ENCODE peak calls at places on chromosome 15, in five cellular contexts. One of them, this sample, is unnamed.

GRCh38 chr15:84681822-84682221 is 23.8 kb upstream of the NMB start:
- DNase-seq in vagina: no peak
- DNase-seq in pancreas: no peak
- DNase-seq in tibial nerve: no peak
- DNase-seq in mammary epithelial cell: peak; percentile 70
- DNase-seq in this sample: no peak

GRCh38 chr15:45199136-45199810 is 11.5 kb upstream of the SHF start:
- DNase-seq in vagina: no peak
- DNase-seq in pancreas: no peak
- DNase-seq in tibial nerve: no peak
- DNase-seq in mammary epithelial cell: peak; percentile 30
- DNase-seq in this sample: no peak

GRCh38 chr15:50764331-50765201 is 940 bp downstream of the SPPL2A start:
- DNase-seq in vagina: no peak
- DNase-seq in pancreas: no peak
- DNase-seq in tibial nerve: no peak
- DNase-seq in mammary epithelial cell: peak; percentile 24
- DNase-seq in this sample: no peak

GRCh38 chr15:93349146-93349545 is 260.1 kb upstream of the RGMA start:
- DNase-seq in vagina: no peak
- DNase-seq in pancreas: no peak
- DNase-seq in tibial nerve: no peak
- DNase-seq in mammary epithelial cell: no peak
- DNase-seq in this sample: no peak

GRCh38 chr15:57384816-57385215 is 8.5 kb downstream of the CGNL1 start:
- DNase-seq in vagina: no peak
- DNase-seq in pancreas: no peak
- DNase-seq in tibial nerve: no peak
- DNase-seq in mammary epithelial cell: no peak
- DNase-seq in this sample: no peak

GRCh38 chr15:36798366-36798765 is 218.9 kb downstream of the CDIN1 start:
- DNase-seq in vagina: no peak
- DNase-seq in pancreas: no peak
- DNase-seq in tibial nerve: no peak
- DNase-seq in mammary epithelial cell: no peak
- DNase-seq in this sample: no peak

GRCh38 chr15:51758645-51759044 is 7.2 kb downstream of the TMOD2 start:
- DNase-seq in vagina: no peak
- DNase-seq in pancreas: peak; percentile 24
- DNase-seq in tibial nerve: no peak
- DNase-seq in mammary epithelial cell: peak; percentile 42
- DNase-seq in this sample: no peak

GRCh38 chr15:76312540-76313174 is 1.4 kb upstream of the ETFA start:
- DNase-seq in vagina: no peak
- DNase-seq in pancreas: no peak
- DNase-seq in tibial nerve: no peak
- DNase-seq in mammary epithelial cell: peak; percentile 14
- DNase-seq in this sample: peak; percentile 79

GRCh38 chr15:74399100-74399499 is 31.7 kb upstream of the CYP11A1 start:
- DNase-seq in vagina: no peak
- DNase-seq in pancreas: no peak
- DNase-seq in tibial nerve: no peak
- DNase-seq in mammary epithelial cell: no peak
- DNase-seq in this sample: no peak

GRCh38 chr15:99443056-99443756 is 122.6 kb upstream of the MEF2A start:
- DNase-seq in vagina: no peak
- DNase-seq in pancreas: peak; percentile 11
- DNase-seq in tibial nerve: peak; percentile 2
- DNase-seq in mammary epithelial cell: no peak
- DNase-seq in this sample: no peak

DNA sequence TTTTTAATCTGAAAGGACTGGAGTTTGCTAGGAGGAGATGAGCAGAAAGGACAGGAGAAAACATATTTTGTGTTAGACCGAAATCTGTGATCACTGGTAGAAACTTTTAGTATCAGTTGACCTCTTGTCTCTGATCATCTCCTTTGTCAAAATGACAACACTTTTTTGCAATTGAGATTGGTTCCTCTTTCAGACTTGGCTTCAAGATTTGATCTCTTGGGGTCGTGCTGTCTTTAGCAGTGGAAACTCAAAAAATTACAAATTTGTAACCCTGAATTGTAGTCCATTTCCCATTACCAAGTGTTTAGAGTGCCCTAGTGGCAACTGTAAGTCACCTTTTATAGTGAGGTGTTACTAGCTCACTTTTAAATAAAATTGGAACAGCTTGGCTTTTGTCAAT is 107.4 kb downstream of the KLHL25 start:
- DNase-seq in vagina: no peak
- DNase-seq in pancreas: no peak
- DNase-seq in tibial nerve: no peak
- DNase-seq in mammary epithelial cell: no peak
- DNase-seq in this sample: no peak
- H3K4me1 ChIP-seq in vagina: peaks cover 36% of the 10 kb centered on the region
- H3K4me1 ChIP-seq in pancreas: peaks cover 12% of the 10 kb centered on the region
- H3K4me1 ChIP-seq in tibial nerve: peaks cover 58% of the 10 kb centered on the region
- H3K4me1 ChIP-seq in mammary epithelial cell: no peaks in the 10 kb centered on the region
- H3K4me1 ChIP-seq in this sample: no peaks in the 10 kb centered on the region

DNA sequence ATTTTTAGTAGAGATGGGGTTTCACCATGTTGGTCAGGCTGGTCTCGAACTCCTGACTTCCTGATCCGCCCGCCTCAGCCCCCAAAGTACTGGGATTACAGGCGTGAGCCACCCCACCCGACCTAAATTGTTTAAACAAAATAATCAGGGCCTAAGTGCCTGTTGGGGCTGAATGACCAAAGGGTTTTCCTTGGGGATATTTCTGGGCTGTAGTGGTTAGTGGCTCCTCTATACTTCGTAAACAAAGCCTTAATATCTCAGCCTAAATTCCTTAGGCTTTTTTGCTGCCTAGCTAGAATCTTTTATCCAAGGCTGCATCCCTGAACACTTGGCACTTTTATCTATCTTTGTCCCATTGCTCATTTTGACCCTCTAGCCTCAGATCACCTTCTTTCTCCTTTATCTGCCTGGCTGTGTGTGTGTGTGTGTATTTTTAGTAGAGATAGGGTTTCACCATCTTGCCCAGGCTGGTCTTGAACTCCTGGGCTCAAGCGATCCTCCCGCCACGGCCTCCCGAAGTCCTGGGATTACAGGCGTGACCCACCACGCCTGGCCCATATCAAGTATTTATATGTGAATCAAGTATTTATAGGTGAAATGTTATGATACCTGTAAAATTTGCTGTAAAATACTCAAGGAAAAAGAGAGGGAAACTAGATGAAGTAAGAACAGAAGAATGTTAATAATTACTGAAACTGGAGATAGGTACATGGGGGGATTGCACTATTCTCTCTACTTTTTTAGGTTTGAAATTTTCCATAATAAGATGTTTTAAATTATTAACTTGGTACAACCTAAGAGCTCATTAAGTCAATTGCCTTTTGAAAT is 1.8 kb downstream of the NUSAP1 start:
- DNase-seq in vagina: no peak
- DNase-seq in pancreas: no peak
- DNase-seq in tibial nerve: no peak
- DNase-seq in mammary epithelial cell: no peak
- DNase-seq in this sample: no peak
- H3K4me3 ChIP-seq in vagina: no peak overlapping the region
- H3K4me3 ChIP-seq in pancreas: no peak overlapping the region
- H3K4me3 ChIP-seq in tibial nerve: no peak overlapping the region
- H3K4me3 ChIP-seq in mammary epithelial cell: no peak overlapping the region
- H3K4me3 ChIP-seq in this sample: peak overlapping the region; percentile 86

DNA sequence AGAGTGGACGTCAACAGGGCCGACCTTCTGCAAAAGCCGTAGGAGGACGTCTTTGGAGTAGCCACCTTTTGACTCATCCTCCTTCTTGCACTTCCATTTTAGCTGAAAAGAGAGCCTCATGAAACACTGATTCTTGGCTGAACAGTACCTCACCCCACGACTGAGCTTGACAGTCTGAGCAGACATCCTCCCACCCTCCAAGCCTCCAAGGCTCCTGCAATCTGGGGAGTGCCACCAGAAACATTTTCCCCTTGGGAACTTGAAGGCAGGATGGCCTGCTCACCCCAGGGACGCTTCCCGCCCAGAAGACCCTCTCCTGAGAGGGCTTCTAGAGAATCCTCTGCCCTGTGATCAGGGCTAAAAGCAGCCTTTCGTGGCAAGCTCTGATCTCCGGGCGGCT is 5.2 kb downstream of the C15orf62 start:
- DNase-seq in vagina: no peak
- DNase-seq in pancreas: no peak
- DNase-seq in tibial nerve: no peak
- DNase-seq in mammary epithelial cell: no peak
- DNase-seq in this sample: no peak
- H3K36me3 ChIP-seq in vagina: peaks cover 60% of the 10 kb centered on the region
- H3K36me3 ChIP-seq in pancreas: peaks cover 43% of the 10 kb centered on the region
- H3K36me3 ChIP-seq in tibial nerve: peaks cover 100% of the 10 kb centered on the region
- H3K36me3 ChIP-seq in mammary epithelial cell: peaks cover 10% of the 10 kb centered on the region
- H3K36me3 ChIP-seq in this sample: peaks cover 74% of the 10 kb centered on the region

DNA sequence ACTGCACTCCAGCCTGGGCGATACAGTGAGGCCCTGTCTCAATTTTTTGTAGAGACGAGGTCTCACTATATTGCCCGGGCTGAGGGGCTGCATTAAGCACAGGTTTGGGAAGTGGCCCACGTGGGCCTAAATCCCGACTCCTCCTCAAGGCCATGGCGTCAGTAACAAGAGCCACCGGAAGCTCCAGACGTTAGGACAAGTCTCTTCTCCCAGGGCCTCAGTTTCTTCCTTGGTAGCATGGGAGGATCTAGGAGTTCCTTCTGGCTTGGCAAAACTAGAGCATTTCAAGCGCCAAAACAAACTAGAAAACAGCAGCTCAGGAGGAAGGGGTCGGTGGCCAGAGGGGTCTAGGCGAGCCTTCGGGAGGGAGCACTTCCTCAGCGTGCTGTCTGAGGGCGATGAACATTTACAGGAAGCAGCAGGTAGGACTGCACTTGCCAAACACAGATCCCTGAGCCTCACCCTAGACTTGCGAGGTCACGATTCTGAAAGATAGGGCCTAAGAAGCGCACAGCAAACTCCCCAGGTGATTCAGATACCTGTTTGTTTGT is 536 bp downstream of the SNAPC5 start:
- DNase-seq in vagina: no peak
- DNase-seq in pancreas: no peak
- DNase-seq in tibial nerve: no peak
- DNase-seq in mammary epithelial cell: no peak
- DNase-seq in this sample: no peak
- H3K4me1 ChIP-seq in vagina: peaks cover 25% of the 10 kb centered on the region
- H3K4me1 ChIP-seq in pancreas: peaks cover 22% of the 10 kb centered on the region
- H3K4me1 ChIP-seq in tibial nerve: peaks cover 50% of the 10 kb centered on the region
- H3K4me1 ChIP-seq in mammary epithelial cell: peaks cover 13% of the 10 kb centered on the region
- H3K4me1 ChIP-seq in this sample: peaks cover 13% of the 10 kb centered on the region

GRCh38 chr15:29558261-29558660 is 264.0 kb downstream of the TJP1 start:
- DNase-seq in vagina: no peak
- DNase-seq in pancreas: no peak
- DNase-seq in tibial nerve: no peak
- DNase-seq in mammary epithelial cell: no peak
- DNase-seq in this sample: no peak
- H3K4me3 ChIP-seq in vagina: no peak overlapping the region
- H3K4me3 ChIP-seq in pancreas: no peak overlapping the region
- H3K4me3 ChIP-seq in tibial nerve: no peak overlapping the region
- H3K4me3 ChIP-seq in mammary epithelial cell: no peak overlapping the region
- H3K4me3 ChIP-seq in this sample: no peak overlapping the region

GRCh38 chr15:89096664-89097063 is 8.4 kb downstream of the ABHD2 start:
- DNase-seq in vagina: no peak
- DNase-seq in pancreas: no peak
- DNase-seq in tibial nerve: no peak
- DNase-seq in mammary epithelial cell: no peak
- DNase-seq in this sample: no peak

GRCh38 chr15:89095556-89095955 is 7.3 kb downstream of the ABHD2 start:
- DNase-seq in vagina: no peak
- DNase-seq in pancreas: no peak
- DNase-seq in tibial nerve: no peak
- DNase-seq in mammary epithelial cell: no peak
- DNase-seq in this sample: no peak

GRCh38 chr15:89097313-89097712 is 9.1 kb downstream of the ABHD2 start:
- DNase-seq in vagina: no peak
- DNase-seq in pancreas: no peak
- DNase-seq in tibial nerve: no peak
- DNase-seq in mammary epithelial cell: no peak
- DNase-seq in this sample: no peak

GRCh38 chr15:89093509-89093908 is 5.3 kb downstream of the ABHD2 start:
- DNase-seq in vagina: no peak
- DNase-seq in pancreas: no peak
- DNase-seq in tibial nerve: no peak
- DNase-seq in mammary epithelial cell: no peak
- DNase-seq in this sample: no peak

DNA sequence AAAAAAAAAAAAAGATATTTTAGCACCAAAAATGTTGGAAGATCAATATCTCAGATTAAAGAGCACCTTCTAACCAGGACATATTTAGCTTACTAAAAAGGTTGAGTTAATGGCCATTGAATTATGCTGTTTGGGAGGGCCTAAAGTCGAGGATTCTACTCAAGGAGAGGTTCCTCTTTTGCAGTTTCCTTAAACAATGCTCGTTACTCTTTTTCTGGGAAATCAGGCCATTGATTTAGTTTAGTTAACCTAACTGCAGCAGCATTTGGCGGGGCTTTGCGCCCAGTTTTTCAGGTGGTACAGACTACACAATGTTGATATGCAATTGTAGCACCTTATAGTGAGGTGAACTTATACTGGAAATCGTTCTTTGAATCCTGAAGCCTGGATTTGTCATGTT is 6.8 kb downstream of the ABHD2 start:
- DNase-seq in vagina: no peak
- DNase-seq in pancreas: no peak
- DNase-seq in tibial nerve: no peak
- DNase-seq in mammary epithelial cell: no peak
- DNase-seq in this sample: no peak
- H3K36me3 ChIP-seq in vagina: no peaks in the 10 kb centered on the region
- H3K36me3 ChIP-seq in pancreas: no peaks in the 10 kb centered on the region
- H3K36me3 ChIP-seq in tibial nerve: no peaks in the 10 kb centered on the region
- H3K36me3 ChIP-seq in mammary epithelial cell: no peaks in the 10 kb centered on the region
- H3K36me3 ChIP-seq in this sample: peaks cover 4% of the 10 kb centered on the region

This sample was measured in SJSA1.